ENCODE peak calls at places on chromosomes 16 and 17, in five cellular contexts. C is fibroblast of lung, B is pancreas, T is PC-3, S is OCI-LY7. E is an unnamed sample.

GRCh38 chr17:71032746-71033273 is 863.5 kb downstream of the KCNJ2 start:
- DNase-seq in B (no peak), S (no peak), T (no peak), C (no peak), E (peak; percentile 97)

GRCh38 chr17:66702106-66702936 is 132.6 kb upstream of the CACNG5 start:
- DNase-seq in C (no peak), T (peak; percentile 94), S (no peak), B (no peak), E (no peak)

GRCh38 chr17:37177234-37177633 is 198.6 kb upstream of the C17orf78 start:
- DNase-seq in C (no peak), T (no peak), S (no peak), B (no peak), E (no peak)

GRCh38 chr17:35630530-35631148 is 43.5 kb downstream of the AP2B1 start:
- DNase-seq in B (no peak), T (peak; percentile 66), S (no peak), C (peak; percentile 85), E (no peak)

GRCh38 chr17:41026668-41027471 is at the start of gene KRTAP1-5:
- DNase-seq in S (no peak), B (no peak), C (peak; percentile 74), T (peak; percentile 58), E (no peak)

GRCh38 chr17:27466748-27467375 is 10.6 kb downstream of the KSR1 start:
- DNase-seq in C (no peak), S (no peak), T (no peak), B (no peak), E (no peak)

GRCh38 chr16:67486805-67487204 is 3.5 kb upstream of the AGRP start:
- DNase-seq in B (no peak), C (no peak), T (no peak), S (no peak), E (no peak)

GRCh38 chr16:54446639-54447038 is 160.1 kb upstream of the IRX3 start:
- DNase-seq in T (no peak), S (no peak), B (no peak), C (peak; percentile 96), E (no peak)

GRCh38 chr17:7673239-7673638 is 14.1 kb downstream of the TP53 start:
- DNase-seq in B (no peak), C (no peak), T (peak; percentile 59), S (peak; percentile 29), E (peak; percentile 93)
- TF ChIP-seq CTCF in B (no peak), C (peak; percentile 50), T (peak; percentile 68), S (peak; percentile 80), E (peak; percentile 89)

DNA sequence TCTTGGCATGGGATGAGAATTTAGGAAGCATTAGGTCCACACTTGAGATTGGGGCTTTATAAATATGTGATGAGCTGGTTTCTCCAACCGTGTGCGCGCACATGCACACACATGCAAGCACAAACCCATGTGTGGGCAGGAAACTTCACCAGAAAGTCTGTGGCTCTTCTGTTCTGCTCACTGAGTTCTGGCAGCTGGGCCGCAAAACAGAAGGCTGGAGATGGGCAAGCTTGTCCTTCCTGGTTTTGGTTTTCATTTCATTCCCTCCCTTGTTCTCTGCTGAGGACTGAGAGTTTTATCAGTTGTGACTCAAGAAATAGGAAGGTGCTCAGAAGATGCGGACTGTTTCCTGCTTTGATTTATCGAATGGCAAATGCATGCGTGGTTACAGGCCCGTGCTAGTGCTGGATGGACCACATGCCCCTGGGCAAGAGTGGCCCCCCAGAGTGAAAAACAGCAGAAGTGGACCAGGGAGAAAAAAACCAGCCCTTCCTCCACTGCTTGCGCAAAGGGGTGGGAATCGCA is 14.1 kb downstream of the MAP3K14 start:
- DNase-seq in S (peak; percentile 77), T (no peak), B (no peak), C (peak; percentile 92), E (no peak)
- H3K4me1 ChIP-seq in S (peaks cover 86% of the 10 kb centered on the region), T (peaks cover 37% of the 10 kb centered on the region), B (peaks cover 48% of the 10 kb centered on the region), C (peaks cover 12% of the 10 kb centered on the region), E (no peaks in the 10 kb centered on the region)

DNA sequence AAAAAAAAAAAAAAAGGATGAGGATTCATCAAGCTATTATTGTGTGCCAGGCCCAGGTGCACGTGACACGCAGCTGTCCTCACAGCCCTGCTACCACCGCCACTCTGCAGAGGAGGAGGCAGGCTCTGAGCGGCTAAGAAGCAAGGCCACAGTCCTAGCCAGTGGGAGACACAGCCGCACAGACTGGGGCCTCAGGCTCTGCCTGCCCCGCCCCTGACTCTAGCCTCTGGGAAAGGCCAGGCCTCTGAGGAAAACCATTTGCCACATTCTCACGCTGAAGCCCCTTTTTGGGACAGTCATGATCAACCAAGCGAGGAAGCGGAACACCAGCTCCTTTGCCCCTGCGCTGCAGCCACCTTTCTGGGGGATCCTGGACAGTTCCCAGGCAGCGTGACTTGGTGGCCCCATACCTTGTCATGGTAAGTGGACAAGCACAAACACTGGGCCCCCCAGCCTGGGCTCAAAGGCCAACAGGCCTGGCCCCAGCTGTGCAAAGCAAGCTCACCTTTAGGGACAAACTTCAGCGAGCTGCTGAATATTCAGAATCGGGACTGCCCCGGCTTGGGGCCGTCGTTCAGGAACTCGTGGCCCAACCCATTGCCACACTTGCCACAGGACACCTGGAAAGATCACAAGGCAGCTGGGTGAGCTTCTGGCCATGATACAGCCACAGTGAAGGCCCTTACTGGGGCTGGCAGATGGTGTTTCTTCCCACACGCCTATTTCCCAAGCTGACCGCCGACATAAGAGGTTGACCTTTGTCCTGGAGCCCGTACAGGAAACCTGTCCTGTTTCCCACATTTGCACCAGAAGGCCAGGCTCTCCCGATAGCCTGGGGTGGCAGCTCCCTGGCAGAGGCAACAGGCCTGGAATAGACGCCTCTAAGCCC is 2.5 kb downstream of the MSRB1 start:
- DNase-seq in B (peak; percentile 94), C (no peak), T (no peak), S (no peak), E (peak; percentile 35)
- H3K4me3 ChIP-seq in B (peak overlapping the region; percentile 79), C (no peak overlapping the region), T (no peak overlapping the region), S (no peak overlapping the region), E (no peak overlapping the region)

GRCh38 chr16:14308357-14308723 is 237.2 kb downstream of the MRTFB start:
- DNase-seq in T (no peak), C (no peak), S (peak; percentile 56), B (no peak), E (no peak)
- TF ChIP-seq CTCF in T (no peak), C (no peak), S (peak; percentile 30), B (no peak), E (peak; percentile 13)

DNA sequence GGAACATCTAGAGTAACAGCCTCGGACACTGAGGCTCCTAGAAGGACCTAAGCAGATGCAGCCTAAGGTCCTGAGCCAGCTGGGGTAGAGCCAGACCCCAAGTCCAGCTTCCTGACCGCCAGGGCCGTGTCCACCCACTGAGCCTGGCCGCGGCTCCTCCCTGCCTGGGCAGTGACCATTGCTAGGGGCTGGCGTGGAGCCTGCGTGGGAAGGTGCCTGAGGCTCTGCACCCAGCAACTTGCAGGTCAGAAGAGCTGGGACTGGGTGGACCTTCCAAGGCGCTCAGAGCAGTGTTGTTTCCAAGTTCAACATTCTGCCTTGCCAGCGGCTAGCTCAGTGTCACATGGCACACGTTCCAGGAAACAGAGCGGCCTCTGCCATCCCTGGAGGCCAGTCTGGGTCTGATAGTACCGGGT is 209.6 kb upstream of the CIBAR2 start:
- DNase-seq in T (no peak), B (peak; percentile 95), S (no peak), C (peak; percentile 94), E (no peak)
- H3K4me1 ChIP-seq in T (no peaks in the 10 kb centered on the region), B (peaks cover 44% of the 10 kb centered on the region), S (peaks cover 9% of the 10 kb centered on the region), C (peaks cover 18% of the 10 kb centered on the region), E (peaks cover 4% of the 10 kb centered on the region)

GRCh38 chr17:32341857-32342602 is at the start of gene C17orf75:
- DNase-seq in S (peak; percentile 86), C (peak; percentile 71), T (peak; percentile 68), B (peak; percentile 73), E (peak; percentile 96)
- H3K4me3 ChIP-seq in S (peak within 1 kb of the TSS; percentile 87), C (peak within 1 kb of the TSS; percentile 67), T (peak within 1 kb of the TSS; percentile 88), B (peak within 1 kb of the TSS; percentile 62), E (peak within 1 kb of the TSS; percentile 81)

DNA sequence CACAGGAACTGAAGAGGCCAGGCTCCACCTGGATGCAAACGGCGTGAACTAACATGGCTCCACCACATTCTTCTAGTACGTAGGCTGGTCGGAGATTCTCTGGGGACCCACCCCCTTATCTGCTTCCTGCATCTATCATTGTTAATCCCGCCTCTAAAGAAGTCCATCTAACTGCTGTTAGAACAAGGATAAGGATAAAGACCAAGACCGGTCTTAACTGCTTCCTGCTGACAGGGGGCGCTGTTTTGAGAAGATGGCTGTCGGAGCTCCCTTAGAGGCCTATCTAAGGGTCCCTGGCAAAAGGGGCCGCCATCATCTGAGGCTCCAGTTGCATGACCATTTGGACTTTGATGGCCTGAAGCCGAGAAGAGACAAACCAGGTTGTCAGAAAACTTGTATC is 25.8 kb upstream of the TNFSF12 start:
- DNase-seq in C (no peak), B (no peak), S (peak; percentile 20), T (peak; percentile 3), E (peak; percentile 87)
- TF ChIP-seq CTCF in C (peak; percentile 32), B (no peak), S (peak; percentile 75), T (peak; percentile 47), E (peak; percentile 82)